ENCODE peak calls at places on chromosomes 1 and 21, in five cellular contexts. K is BJ, X is stomach, B is astrocyte of the spinal cord, E is right atrium auricular region. I is an unnamed sample.

GRCh38 chr1:54428838-54429513 is 22.8 kb upstream of the SSBP3 start:
- DNase-seq in E (no peak), X (no peak), B (no peak), K (no peak), I (no peak)

GRCh38 chr1:20168547-20169491 is 17.1 kb upstream of the UBXN10 start:
- DNase-seq in E (no peak), B (no peak), X (no peak), K (no peak), I (no peak)

GRCh38 chr1:225454733-225455132 is 26.9 kb upstream of the LBR start:
- DNase-seq in E (no peak), K (peak), X (peak), B (peak), I (no peak)

GRCh38 chr1:228287541-228288425 is 79.9 kb downstream of the OBSCN start:
- DNase-seq in E (no peak), K (no peak), B (no peak), X (no peak), I (no peak)

GRCh38 chr1:158020877-158021630 is 27.6 kb downstream of the KIRREL1 start:
- DNase-seq in K (no peak), X (no peak), B (peak), E (no peak), I (no peak)

GRCh38 chr1:33255347-33256311 is 663 bp upstream of the ZNF362 start:
- DNase-seq in E (peak), B (peak), X (peak), K (no peak), I (no peak)

GRCh38 chr1:65626003-65626402 is 166.7 kb upstream of the PDE4B start:
- DNase-seq in X (peak), E (no peak), B (no peak), K (no peak), I (no peak)

GRCh38 chr1:229388876-229389580 is 44.9 kb downstream of the ACTA1 start:
- DNase-seq in K (no peak), B (peak), E (no peak), X (no peak), I (no peak)

GRCh38 chr1:44568128-44568900 is 106.0 kb downstream of the TMEM53 start:
- DNase-seq in X (no peak), K (no peak), E (no peak), B (no peak), I (no peak)

GRCh38 chr1:227728059-227728891 is 6.8 kb downstream of the JMJD4 start:
- DNase-seq in E (no peak), K (no peak), X (peak), B (peak), I (no peak)

GRCh38 chr1:156413310-156414246 is 44.6 kb downstream of the RHBG start:
- DNase-seq in X (no peak), K (no peak), B (no peak), E (no peak), I (no peak)

GRCh38 chr1:110628356-110629105 is 22.4 kb upstream of the KCNA2 start:
- DNase-seq in E (no peak), B (no peak), X (no peak), K (no peak), I (peak)

GRCh38 chr1:193094112-193094511 is 11.1 kb downstream of the GLRX2 start:
- DNase-seq in X (no peak), E (no peak), B (no peak), K (no peak), I (no peak)

GRCh38 chr1:117244306-117244705 is 33.6 kb upstream of the VTCN1 start:
- DNase-seq in E (no peak), K (no peak), B (no peak), X (no peak), I (peak)

GRCh38 chr1:237005674-237006073 is 1.4 kb upstream of the MT1HL1 start:
- DNase-seq in K (no peak), B (no peak), E (no peak), X (no peak), I (no peak)

GRCh38 chr1:181416268-181416855 is 67.0 kb upstream of the CACNA1E start:
- DNase-seq in K (no peak), B (no peak), E (no peak), X (no peak), I (no peak)

GRCh38 chr1:196890668-196891067 is 2.8 kb downstream of the CFHR4 start:
- DNase-seq in B (no peak), K (no peak), X (no peak), E (no peak), I (no peak)

GRCh38 chr1:14778882-14779594 is 180.6 kb downstream of the KAZN start:
- DNase-seq in B (no peak), K (no peak), X (peak), E (no peak), I (no peak)

DNA sequence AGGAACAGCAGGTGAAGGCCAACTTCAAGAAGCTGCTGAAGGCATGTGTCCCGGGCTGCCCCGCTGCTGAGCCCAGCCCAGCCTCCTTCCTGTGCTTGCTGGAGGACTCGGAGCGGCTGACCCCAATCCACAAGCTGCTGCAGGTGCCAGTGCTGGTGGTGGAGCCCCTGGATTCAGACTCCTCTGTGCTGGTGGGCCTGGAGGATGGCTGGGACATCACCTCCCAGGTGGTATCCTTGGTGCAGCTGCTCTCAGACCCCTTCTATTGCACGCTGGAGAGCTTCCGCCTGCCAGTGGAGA is 20.1 kb upstream of the NPPB start:
- DNase-seq in X (no peak), E (no peak), B (no peak), K (no peak), I (no peak)
- TF ChIP-seq CTCF in X (no peak), E (no peak), B (no peak), K (no peak), I (no peak)

GRCh38 chr1:18108313-18109057 is 887 bp downstream of the IGSF21 start:
- DNase-seq in E (no peak), B (no peak), K (no peak), X (no peak), I (no peak)

GRCh38 chr1:18110968-18111367 is 3.4 kb downstream of the IGSF21 start:
- DNase-seq in B (no peak), E (no peak), K (no peak), X (no peak), I (no peak)

GRCh38 chr1:18110598-18110939 is 3.0 kb downstream of the IGSF21 start:
- DNase-seq in K (no peak), X (no peak), E (no peak), B (no peak), I (no peak)

GRCh38 chr1:18109058-18109755 is 1.6 kb downstream of the IGSF21 start:
- DNase-seq in K (no peak), X (no peak), B (no peak), E (no peak), I (no peak)

GRCh38 chr1:18109756-18110597 is 2.4 kb downstream of the IGSF21 start:
- DNase-seq in B (no peak), E (no peak), X (peak), K (no peak), I (no peak)
- TF ChIP-seq CTCF in B (no peak), E (no peak), X (no peak), K (peak), I (peak)

GRCh38 chr1:220281159-220281574 is 8.9 kb upstream of the RAB3GAP2 start:
- DNase-seq in K (no peak), E (no peak), X (no peak), B (no peak), I (no peak)
- TF ChIP-seq CTCF in K (peak), E (peak), X (no peak), B (peak), I (peak)

DNA sequence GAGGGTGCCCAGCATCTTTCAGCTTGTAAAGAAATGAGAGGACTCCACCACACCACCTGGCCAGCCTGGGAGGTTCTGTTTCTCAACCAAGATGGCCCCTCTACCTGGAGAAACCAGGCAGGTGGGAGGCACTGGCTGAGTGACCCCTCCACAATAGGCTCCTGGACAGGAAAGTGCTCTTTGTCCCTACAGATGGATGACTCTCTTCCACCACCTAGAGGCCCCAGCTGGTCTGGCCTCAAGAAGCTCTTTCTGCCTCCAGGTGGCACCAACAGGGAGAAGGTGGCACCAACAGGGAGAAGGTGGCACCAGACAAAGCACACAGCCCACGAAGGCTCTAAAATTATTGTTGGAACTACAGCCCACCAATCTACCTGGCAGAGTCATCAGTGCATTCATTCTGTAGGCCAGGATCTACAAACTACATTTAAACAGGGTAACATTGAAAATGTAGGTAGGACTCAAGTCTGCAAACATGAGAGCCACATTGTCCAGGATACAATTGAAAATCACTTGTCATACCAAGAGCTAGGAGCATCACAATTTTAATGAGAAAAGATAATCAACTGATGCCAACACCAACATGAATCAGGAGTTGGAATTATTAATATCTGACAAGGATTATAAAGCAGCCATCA is 14.4 kb downstream of the TMPRSS3 start:
- DNase-seq in K (no peak), E (no peak), B (peak), X (peak), I (no peak)
- TF ChIP-seq CTCF in K (peak), E (peak), B (peak), X (peak), I (peak)

GRCh38 chr1:3483380-3483779 is 28.9 kb downstream of the ARHGEF16 start:
- DNase-seq in X (no peak), E (no peak), K (no peak), B (no peak), I (no peak)

GRCh38 chr1:3481046-3481445 is 26.6 kb downstream of the ARHGEF16 start:
- DNase-seq in X (no peak), E (no peak), B (no peak), K (no peak), I (no peak)

GRCh38 chr1:3483801-3484444 is 29.5 kb downstream of the ARHGEF16 start:
- DNase-seq in X (peak), B (no peak), E (no peak), K (no peak), I (no peak)

GRCh38 chr1:3481836-3482589 is 27.5 kb downstream of the ARHGEF16 start:
- DNase-seq in B (no peak), K (no peak), X (peak), E (no peak), I (no peak)

GRCh38 chr1:3482590-3482899 is 28.1 kb downstream of the ARHGEF16 start:
- DNase-seq in K (no peak), E (no peak), B (no peak), X (no peak), I (no peak)
- TF ChIP-seq CTCF in K (peak), E (no peak), B (no peak), X (peak), I (no peak)

DNA sequence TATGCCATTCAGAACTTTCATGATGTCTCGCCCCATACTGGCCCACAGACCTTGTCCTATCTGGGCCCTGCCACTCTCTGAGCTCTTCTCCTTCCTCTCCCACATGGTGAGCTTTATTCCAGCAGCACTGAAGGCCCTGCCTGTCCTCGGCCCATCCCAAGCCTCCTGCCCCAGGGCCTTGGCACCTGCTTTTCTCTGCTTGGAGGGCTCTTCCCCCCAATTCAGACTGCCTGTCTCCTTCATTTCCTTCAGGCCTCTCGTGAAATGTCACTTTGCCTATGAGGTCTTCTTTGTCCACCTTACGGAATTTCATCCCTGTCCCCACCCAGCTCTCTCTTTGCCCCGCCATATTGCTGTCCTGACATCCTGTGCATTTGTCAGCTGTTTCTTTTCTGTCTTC is 191.7 kb upstream of the POU3F1 start:
- DNase-seq in B (no peak), K (no peak), X (no peak), E (no peak), I (no peak)
- TF ChIP-seq CTCF in B (no peak), K (no peak), X (no peak), E (no peak), I (no peak)

GRCh38 chr1:183670169-183670568 is 17.1 kb upstream of the APOBEC4 start:
- DNase-seq in X (no peak), B (no peak), E (no peak), K (no peak), I (no peak)
- TF ChIP-seq CTCF in X (no peak), B (peak), E (no peak), K (no peak), I (no peak)